ENCODE peak calls at places on chromosome 18, in four cellular contexts. Z, R, D and G are unnamed samples. For H3K4me1, the result is how much of the 10 kb centered on the place peaks cover.

GRCh38 chr18:41756141-41756540 is 198.9 kb upstream of the PIK3C3 start:
- DNase-seq in Z (no peak), R (no peak), D (no peak), G (no peak)

GRCh38 chr18:72544092-72544886 is at the start of gene CBLN2:
- DNase-seq in D (no peak), Z (peak), R (peak), G (peak)

GRCh38 chr18:46571756-46572155 is 85.3 kb downstream of the LOXHD1 start:
- DNase-seq in Z (no peak), R (no peak), D (no peak), G (no peak)

GRCh38 chr18:32881009-32881408 is 108.2 kb upstream of the KLHL14 start:
- DNase-seq in R (no peak), D (no peak), Z (no peak), G (no peak)

GRCh38 chr18:32372381-32373061 is 98.2 kb downstream of the GAREM1 start:
- DNase-seq in D (no peak), R (no peak), Z (no peak), G (no peak)

GRCh38 chr18:23422751-23423418 is 30.2 kb upstream of the RIOK3 start:
- DNase-seq in D (peak), R (peak), Z (peak), G (peak)

GRCh38 chr18:58241877-58242276 is 197.9 kb downstream of the NEDD4L start:
- DNase-seq in R (no peak), D (no peak), Z (peak), G (no peak)

GRCh38 chr18:48153641-48154481 is 223.4 kb upstream of the SMAD2 start:
- DNase-seq in D (no peak), Z (peak), R (no peak), G (no peak)

GRCh38 chr18:69330345-69330744 is 70.3 kb upstream of the DOK6 start:
- DNase-seq in D (no peak), R (no peak), Z (no peak), G (no peak)

GRCh38 chr18:8721716-8722115 is 16.4 kb downstream of the MTCL1 start:
- DNase-seq in R (no peak), Z (peak), D (no peak), G (no peak)

GRCh38 chr18:39751161-39751560 is 2185.6 kb upstream of the CELF4 start:
- DNase-seq in R (no peak), D (no peak), Z (peak), G (no peak)

GRCh38 chr18:56563568-56563967 is 74.8 kb downstream of the TXNL1 start:
- DNase-seq in D (no peak), R (no peak), Z (no peak), G (no peak)

GRCh38 chr18:62458868-62459716 is 63.7 kb upstream of the ZCCHC2 start:
- DNase-seq in Z (no peak), D (no peak), R (peak), G (peak)

GRCh38 chr18:50847192-50847591 is 27.4 kb upstream of the MRO start:
- DNase-seq in R (no peak), Z (peak), D (no peak), G (no peak)

GRCh38 chr18:2985628-2986027 is 27.3 kb downstream of the LPIN2 start:
- DNase-seq in Z (peak), D (no peak), R (no peak), G (no peak)

GRCh38 chr18:3014501-3015202 is 1.7 kb upstream of the LPIN2 start:
- DNase-seq in D (no peak), Z (no peak), R (no peak), G (no peak)

GRCh38 chr18:43661570-43661969 is 384.3 kb upstream of the SYT4 start:
- DNase-seq in D (no peak), Z (peak), R (no peak), G (no peak)

GRCh38 chr18:47151457-47151856 is 1.2 kb upstream of the HDHD2 start:
- DNase-seq in R (no peak), Z (no peak), D (no peak), G (no peak)

GRCh38 chr18:45662468-45662867 is 47.2 kb downstream of the SLC14A2 start:
- DNase-seq in D (no peak), R (no peak), Z (peak), G (no peak)

GRCh38 chr18:57814555-57814954 is 11.4 kb upstream of the ATP8B1 start:
- DNase-seq in Z (no peak), D (no peak), R (no peak), G (no peak)

GRCh38 chr18:14979875-14980274 is 231.9 kb downstream of the ANKRD30B start:
- DNase-seq in Z (no peak), R (no peak), D (no peak), G (no peak)

GRCh38 chr18:59279722-59280121 is 6.5 kb upstream of the RAX start:
- DNase-seq in Z (no peak), D (no peak), R (no peak), G (no peak)

GRCh38 chr18:76957384-76958355 is 135.3 kb downstream of the ZNF236 start:
- DNase-seq in D (no peak), Z (no peak), R (no peak), G (no peak)

GRCh38 chr18:65380986-65381385 is 369.8 kb upstream of the CDH7 start:
- DNase-seq in D (no peak), Z (no peak), R (no peak), G (no peak)

GRCh38 chr18:7122376-7122775 is 4.8 kb upstream of the LAMA1 start:
- DNase-seq in Z (no peak), D (no peak), R (no peak), G (no peak)

GRCh38 chr18:38244360-38244940 is 678.9 kb upstream of the CELF4 start:
- DNase-seq in D (no peak), Z (no peak), R (no peak), G (no peak)

GRCh38 chr18:3321133-3321812 is 59.3 kb downstream of the MYL12B start:
- DNase-seq in R (peak), Z (peak), D (no peak), G (no peak)

GRCh38 chr18:634551-635045 is 22.9 kb upstream of the TYMS start:
- DNase-seq in R (no peak), Z (no peak), D (no peak), G (no peak)

GRCh38 chr18:77080283-77080682 is 52.3 kb downstream of the MBP start:
- DNase-seq in Z (no peak), R (no peak), D (no peak), G (no peak)

DNA sequence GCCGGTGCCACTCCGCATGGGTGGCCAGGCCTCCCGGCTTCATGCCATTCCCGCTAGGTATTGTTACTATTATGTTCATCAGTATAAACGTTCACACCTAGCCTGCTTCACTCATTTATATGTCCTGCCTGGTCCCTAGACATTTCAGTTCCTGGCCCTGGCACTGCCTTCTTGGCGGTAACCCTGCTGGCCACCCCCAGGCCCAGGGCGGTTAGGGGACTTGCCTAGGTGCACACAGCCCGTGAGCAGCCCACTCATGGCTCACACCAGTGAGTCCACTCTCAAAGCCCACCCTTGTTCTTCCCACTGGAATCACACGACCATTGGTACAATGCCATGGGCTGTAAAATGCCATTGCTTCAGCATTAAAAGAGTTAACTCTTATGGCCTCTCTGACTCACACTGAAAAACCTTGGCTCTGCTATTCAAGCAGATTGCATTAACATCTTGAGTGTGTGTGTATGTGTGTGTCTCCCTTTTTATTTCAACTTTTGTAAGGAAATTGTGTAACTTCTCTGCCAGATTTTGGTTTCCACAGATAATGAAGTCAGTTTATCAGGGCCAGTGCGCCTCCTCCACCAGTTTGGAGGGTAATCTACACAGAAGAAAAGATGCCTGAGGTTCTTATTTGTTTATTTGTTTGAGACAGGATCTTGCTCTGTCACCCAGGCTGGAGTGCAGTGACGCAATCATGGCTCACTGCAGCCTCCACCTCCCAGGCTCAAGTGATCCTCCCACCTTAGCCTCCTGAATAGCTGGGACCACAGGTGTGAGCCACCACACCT is 74.2 kb downstream of the RAB31 start:
- DNase-seq in Z (peak), D (no peak), R (peak), G (no peak)
- H3K4me1 ChIP-seq in Z (under half), D (under half), R (under half), G (under half)

DNA sequence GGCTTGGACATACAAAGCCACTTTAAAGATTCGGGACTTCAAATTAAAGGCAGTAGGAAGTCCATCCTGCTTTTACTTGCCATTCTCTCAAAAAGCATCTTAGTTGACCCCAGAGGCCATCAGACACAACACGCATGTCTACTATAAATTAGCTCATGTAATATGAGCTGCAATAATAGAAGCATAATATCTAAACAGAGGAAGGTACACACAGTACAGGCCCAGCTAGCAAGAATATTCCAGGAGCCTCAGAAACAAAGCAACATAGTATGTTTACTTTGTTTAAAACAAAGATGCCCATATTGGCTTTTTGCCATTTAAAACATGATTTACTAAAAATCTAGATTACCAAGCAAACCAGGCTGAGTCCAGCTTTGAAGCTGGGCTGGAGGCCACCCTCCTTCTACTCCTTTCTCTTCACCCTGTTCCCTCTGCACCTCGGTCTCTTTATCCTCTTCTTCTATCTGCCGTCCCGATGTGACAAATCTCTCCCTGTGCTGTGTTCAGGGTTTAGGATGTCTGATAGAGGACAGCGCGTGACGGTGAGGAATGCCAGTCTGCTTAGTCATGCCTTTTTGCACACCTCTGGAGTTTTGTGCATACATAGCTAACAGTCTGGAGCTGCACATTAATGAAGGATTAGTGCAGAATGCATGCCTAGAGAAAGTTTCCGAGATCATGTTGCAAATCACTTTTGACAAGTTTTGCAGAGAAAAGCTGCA is 28.2 kb downstream of the DTNA start:
- DNase-seq in D (no peak), R (peak), Z (peak), G (no peak)
- H3K27ac ChIP-seq in D (no peak), R (no peak), Z (no peak), G (peak)

DNA sequence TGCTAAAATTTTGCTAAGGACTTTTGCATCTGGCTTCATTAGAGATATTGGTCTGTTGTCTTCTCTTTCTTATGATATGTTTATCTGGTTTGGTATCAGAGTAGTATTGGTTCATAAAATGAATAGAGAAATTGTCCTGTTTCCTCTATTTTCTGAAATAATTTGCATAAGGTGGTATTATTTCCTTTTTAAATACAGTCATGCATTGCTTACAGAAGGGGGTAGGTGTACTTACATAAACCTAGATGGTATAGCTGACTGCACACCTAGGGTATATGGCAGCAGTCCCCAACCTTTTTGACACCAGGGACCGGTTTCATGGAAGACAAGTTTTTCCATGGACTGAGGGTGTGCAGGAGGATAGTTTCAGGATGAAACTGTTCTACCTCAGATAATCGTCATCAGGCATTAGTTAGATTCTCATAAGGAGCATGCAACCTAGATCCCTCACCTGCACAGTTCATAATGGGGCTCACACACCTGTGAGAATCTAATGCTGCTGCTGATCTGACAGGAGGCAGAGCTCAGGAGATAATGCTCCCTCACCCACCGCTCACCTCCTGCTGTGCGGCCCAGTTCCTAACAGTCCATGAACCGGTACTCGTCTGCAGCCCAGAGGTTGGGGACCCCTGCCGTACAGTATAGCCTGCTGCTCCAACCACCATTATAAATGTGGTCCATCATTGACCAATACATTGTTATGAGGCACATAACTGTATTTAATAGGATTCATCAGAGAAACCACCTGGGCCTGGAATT is 189.2 kb downstream of the FAM210A start:
- DNase-seq in R (no peak), D (no peak), Z (no peak), G (no peak)
- H3K4me1 ChIP-seq in R (under half), D (half or more), Z (under half), G (under half)

GRCh38 chr18:49472459-49472858 is 12.0 kb upstream of the DYM start:
- DNase-seq in Z (no peak), R (no peak), D (no peak), G (no peak)

GRCh38 chr18:49481317-49481716 is 5.7 kb downstream of the C18orf32 start:
- DNase-seq in R (no peak), Z (no peak), D (no peak), G (no peak)

GRCh38 chr18:49473721-49474120 is 13.3 kb upstream of the DYM start:
- DNase-seq in D (no peak), R (peak), Z (no peak), G (no peak)

GRCh38 chr18:49479381-49480137 is 7.5 kb downstream of the C18orf32 start:
- DNase-seq in R (no peak), D (no peak), Z (no peak), G (no peak)

GRCh38 chr18:49476664-49477411 is 10.2 kb downstream of the C18orf32 start:
- DNase-seq in Z (peak), R (peak), D (no peak), G (no peak)
- H3K27ac ChIP-seq in Z (peak), R (no peak), D (no peak), G (peak)